ENCODE peak calls at places on chromosomes 16 and 17, in seven cellular contexts. W is EL; O is activated T-helper 9 cell treated with anti-CD3 and anti-CD28 coated beads, Interleukin-2, amount 50 U/mL, for 16 hours; S is KG1; U is Calu3; D is Daoy; V is fibroblast of pulmonary artery. N is an unnamed sample.

GRCh38 chr16:66910175-66910940 is 8.3 kb downstream of the CDH16 start:
- DNase-seq in V (no peak), D (no peak), W (no peak), U (no peak), S (no peak), O (no peak), N (no peak)

GRCh38 chr16:67164599-67165061 is at the start of gene HSF4:
- DNase-seq in W (peak), O (no peak), D (no peak), V (no peak), S (no peak), U (no peak), N (no peak)

GRCh38 chr17:14133104-14133503 is 63.8 kb downstream of the COX10 start:
- DNase-seq in W (no peak), S (no peak), V (no peak), O (no peak), D (no peak), U (no peak), N (no peak)

GRCh38 chr17:49835472-49835871 is 12.4 kb downstream of the TAC4 start:
- DNase-seq in U (no peak), O (no peak), V (no peak), W (no peak), D (no peak), S (no peak), N (no peak)

GRCh38 chr17:80485846-80486245 is 9.4 kb upstream of the NPTX1 start:
- DNase-seq in O (no peak), W (no peak), S (no peak), U (no peak), V (no peak), D (no peak), N (no peak)

GRCh38 chr17:3015890-3016289 is 47.5 kb downstream of the OR1D5 start:
- DNase-seq in V (no peak), W (peak), O (no peak), D (no peak), U (no peak), S (no peak), N (no peak)

GRCh38 chr16:53744449-53744848 is 40.5 kb downstream of the FTO start:
- DNase-seq in O (no peak), D (peak), U (peak), S (no peak), V (no peak), W (no peak), N (no peak)

GRCh38 chr17:2195729-2196128 is 107.9 kb downstream of the SMG6 start:
- DNase-seq in O (no peak), V (no peak), W (no peak), D (peak), U (peak), S (no peak), N (no peak)

GRCh38 chr17:37513711-37514110 is 24.0 kb downstream of the DUSP14 start:
- DNase-seq in O (no peak), W (no peak), D (no peak), V (no peak), U (no peak), S (no peak), N (no peak)

GRCh38 chr16:64051826-64052225 is 1070.0 kb downstream of the CDH11 start:
- DNase-seq in V (peak), O (no peak), D (no peak), U (no peak), S (no peak), W (peak), N (no peak)

GRCh38 chr16:2015117-2015946 is 4.3 kb upstream of the NPW start:
- DNase-seq in S (no peak), D (peak), V (no peak), W (no peak), U (peak), O (no peak), N (peak)

GRCh38 chr16:88649924-88650748 is 717 bp downstream of the CYBA start:
- DNase-seq in V (peak), S (peak), U (no peak), D (no peak), W (no peak), O (no peak), N (no peak)

GRCh38 chr16:10579965-10580918 is at the start of gene EMP2:
- DNase-seq in V (peak), S (no peak), O (no peak), D (peak), W (peak), U (peak), N (peak)

GRCh38 chr16:2027024-2028010 is 615 bp downstream of the NHERF2 start:
- DNase-seq in U (no peak), O (no peak), W (peak), D (peak), S (no peak), V (peak), N (no peak)

GRCh38 chr17:1890758-1891450 is 61.1 kb downstream of the RPA1 start:
- DNase-seq in S (no peak), V (no peak), W (no peak), U (no peak), O (no peak), D (no peak), N (no peak)

GRCh38 chr17:62186841-62187240 is 121.8 kb upstream of the MED13 start:
- DNase-seq in D (no peak), O (no peak), U (no peak), V (no peak), S (no peak), W (no peak), N (no peak)

GRCh38 chr17:42775534-42776098 is 2.4 kb downstream of the VPS25 start:
- DNase-seq in D (peak), O (no peak), S (no peak), U (no peak), V (peak), W (peak), N (no peak)

GRCh38 chr16:23967775-23968571 is 132.2 kb downstream of the PRKCB start:
- DNase-seq in U (no peak), V (no peak), O (no peak), S (no peak), D (no peak), W (no peak), N (no peak)

GRCh38 chr17:60141111-60142018 is 8.4 kb upstream of the CA4 start:
- DNase-seq in W (peak), U (no peak), D (no peak), S (no peak), O (no peak), V (peak), N (no peak)

GRCh38 chr17:53191878-53192277 is 630.8 kb upstream of the KIF2B start:
- DNase-seq in D (no peak), U (no peak), S (no peak), O (no peak), W (no peak), V (no peak), N (no peak)

GRCh38 chr17:44345497-44346026 is 460 bp downstream of the GRN start:
- DNase-seq in W (peak), U (peak), O (peak), V (peak), D (peak), S (peak), N (peak)

GRCh38 chr16:22623351-22623781 is 112.7 kb downstream of the NPIPB5 start:
- DNase-seq in V (peak), W (peak), S (no peak), O (no peak), D (no peak), U (no peak), N (no peak)

GRCh38 chr17:79970576-79971068 is 65.0 kb downstream of the TBC1D16 start:
- DNase-seq in W (peak), V (peak), U (no peak), O (no peak), S (peak), D (peak), N (peak)

GRCh38 chr17:76193616-76194015 is 46.7 kb downstream of the RNF157 start:
- DNase-seq in V (no peak), O (no peak), S (no peak), D (no peak), W (no peak), U (no peak), N (no peak)